ENCODE peak calls at places on chromosomes 7 and 10, in eight cellular contexts. H is CD4-positive, alpha-beta T cell; N is esophagus squamous epithelium; I is T-helper 17 cell; Z is psoas muscle; L is fibroblast of lung; B is left lung; R is heart left ventricle. O is an unnamed sample. For H3K9me3, the result is how much of the 10 kb centered on the place peaks cover.

GRCh38 chr7:116705419-116705818 is 33.4 kb downstream of the MET start:
- DNase-seq in H (no peak), N (no peak), I (no peak), Z (no peak), L (no peak), B (no peak), R (no peak), O (no peak)

GRCh38 chr7:156578978-156579430 is 61.6 kb upstream of the RNF32 start:
- DNase-seq in H (no peak), N (no peak), I (no peak), Z (no peak), L (no peak), B (no peak), R (no peak), O (no peak)

GRCh38 chr10:30413996-30414576 is 19.9 kb upstream of the MAP3K8 start:
- DNase-seq in H (no peak), N (no peak), I (no peak), Z (no peak), L (peak), B (no peak), R (no peak), O (peak)

GRCh38 chr7:116393654-116394053 is 105.9 kb upstream of the CAV2 start:
- DNase-seq in H (no peak), N (no peak), I (no peak), Z (peak), L (no peak), B (no peak), R (peak), O (no peak)

GRCh38 chr10:21352886-21353285 is 172.6 kb downstream of the SKIDA1 start:
- DNase-seq in H (no peak), N (no peak), I (no peak), Z (no peak), L (no peak), B (no peak), R (no peak), O (no peak)

GRCh38 chr10:76117949-76118348 is 686.5 kb downstream of the LRMDA start:
- DNase-seq in H (no peak), N (no peak), I (no peak), Z (no peak), L (peak), B (no peak), R (no peak), O (no peak)

GRCh38 chr7:74262639-74263398 is 8.6 kb upstream of the RFC2 start:
- DNase-seq in H (no peak), N (no peak), I (no peak), Z (no peak), L (no peak), B (no peak), R (no peak), O (no peak)

GRCh38 chr7:142855756-142856564 is 1.1 kb downstream of the EPHB6 start:
- DNase-seq in H (no peak), N (no peak), I (no peak), Z (peak), L (peak), B (peak), R (peak), O (no peak)

GRCh38 chr10:6008497-6009142 is 31.3 kb upstream of the IL15RA start:
- DNase-seq in H (no peak), N (no peak), I (no peak), Z (no peak), L (no peak), B (no peak), R (no peak), O (no peak)

GRCh38 chr10:103603382-103603781 is 109.9 kb downstream of the NEURL1 start:
- DNase-seq in H (no peak), N (no peak), I (no peak), Z (no peak), L (no peak), B (no peak), R (no peak), O (no peak)

GRCh38 chr10:5814110-5815107 is 1.2 kb upstream of the GDI2 start:
- DNase-seq in H (no peak), N (no peak), I (no peak), Z (no peak), L (peak), B (no peak), R (no peak), O (peak)

GRCh38 chr10:95445223-95445836 is 115.8 kb downstream of the SORBS1 start:
- DNase-seq in H (no peak), N (no peak), I (no peak), Z (peak), L (peak), B (peak), R (peak), O (peak)

GRCh38 chr10:122342293-122343134 is 32.0 kb upstream of the PLEKHA1 start:
- DNase-seq in H (peak), N (no peak), I (peak), Z (no peak), L (peak), B (no peak), R (no peak), O (peak)

GRCh38 chr7:2521952-2522591 is 2.5 kb downstream of the LFNG start:
- DNase-seq in H (peak), N (no peak), I (peak), Z (peak), L (peak), B (peak), R (peak), O (no peak)

GRCh38 chr7:30206466-30206865 is 71.7 kb downstream of the MTURN start:
- DNase-seq in H (no peak), N (no peak), I (no peak), Z (no peak), L (peak), B (no peak), R (no peak), O (no peak)

GRCh38 chr10:6699336-6699735 is 119.3 kb upstream of the PRKCQ start:
- DNase-seq in H (no peak), N (no peak), I (no peak), Z (no peak), L (no peak), B (no peak), R (no peak), O (no peak)

GRCh38 chr7:32941996-32942782 is 15.1 kb upstream of the FKBP9 start:
- DNase-seq in H (peak), N (no peak), I (peak), Z (peak), L (peak), B (peak), R (peak), O (peak)

DNA sequence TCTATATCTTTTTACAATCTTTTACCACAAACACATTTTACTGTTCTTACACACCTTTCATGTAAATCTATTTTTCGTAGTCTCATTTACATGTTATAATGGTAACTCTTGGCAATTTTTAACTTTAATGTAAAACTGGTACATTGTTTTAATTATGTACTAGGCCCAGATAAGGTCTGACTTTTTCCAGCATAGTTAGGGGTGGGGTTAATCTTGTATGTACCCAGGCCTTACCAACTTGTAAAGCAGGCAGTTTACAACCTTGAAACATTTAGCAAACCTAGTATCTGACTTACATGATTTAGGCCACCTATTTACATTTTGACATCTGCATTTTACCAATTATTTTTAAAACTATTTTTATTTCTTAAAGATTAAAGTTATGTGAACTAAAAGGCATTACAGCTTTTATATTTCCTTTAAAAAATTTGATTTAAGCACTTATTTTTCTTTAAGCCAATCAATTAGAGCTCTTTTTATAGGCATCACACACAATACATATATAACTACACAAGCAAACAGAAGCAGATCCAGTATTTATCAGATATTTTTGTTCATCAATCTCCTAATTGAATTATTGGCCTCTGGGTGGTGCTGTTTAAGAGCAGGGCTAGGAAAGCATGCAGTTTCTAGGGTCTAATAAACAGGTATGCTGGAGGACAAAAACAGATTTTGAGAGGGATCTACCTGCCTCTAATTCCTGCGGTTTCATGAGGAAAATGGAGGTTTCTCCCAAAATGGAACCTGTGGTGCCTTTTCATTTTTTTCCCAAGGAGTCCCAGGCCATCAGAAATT is 19.7 kb upstream of the CROT start:
- DNase-seq in H (no peak), N (no peak), I (no peak), Z (no peak), L (no peak), B (no peak), R (no peak), O (no peak)
- H3K9me3 ChIP-seq in H (under half), N (under half), I (under half), Z (under half), L (under half), B (half or more), R (under half), O (under half)

GRCh38 chr7:6675807-6676405 is 30.8 kb downstream of the ZNF12 start:
- DNase-seq in H (no peak), N (no peak), I (no peak), Z (no peak), L (no peak), B (no peak), R (no peak), O (no peak)

GRCh38 chr7:6680146-6680545 is 26.6 kb downstream of the ZNF12 start:
- DNase-seq in H (no peak), N (no peak), I (no peak), Z (no peak), L (no peak), B (no peak), R (no peak), O (no peak)
- H3K9me3 ChIP-seq in H (half or more), N (half or more), I (under half), Z (half or more), L (under half), B (half or more), R (under half), O (under half)

GRCh38 chr10:42519761-42520460 is 118.5 kb downstream of the ZNF33B start:
- DNase-seq in H (no peak), N (no peak), I (no peak), Z (no peak), L (no peak), B (no peak), R (no peak), O (no peak)

GRCh38 chr10:42523098-42523497 is 115.3 kb downstream of the ZNF33B start:
- DNase-seq in H (no peak), N (no peak), I (no peak), Z (no peak), L (no peak), B (no peak), R (no peak), O (no peak)

GRCh38 chr10:42513921-42514320 is 124.4 kb downstream of the ZNF33B start:
- DNase-seq in H (no peak), N (no peak), I (no peak), Z (no peak), L (no peak), B (no peak), R (no peak), O (no peak)

DNA sequence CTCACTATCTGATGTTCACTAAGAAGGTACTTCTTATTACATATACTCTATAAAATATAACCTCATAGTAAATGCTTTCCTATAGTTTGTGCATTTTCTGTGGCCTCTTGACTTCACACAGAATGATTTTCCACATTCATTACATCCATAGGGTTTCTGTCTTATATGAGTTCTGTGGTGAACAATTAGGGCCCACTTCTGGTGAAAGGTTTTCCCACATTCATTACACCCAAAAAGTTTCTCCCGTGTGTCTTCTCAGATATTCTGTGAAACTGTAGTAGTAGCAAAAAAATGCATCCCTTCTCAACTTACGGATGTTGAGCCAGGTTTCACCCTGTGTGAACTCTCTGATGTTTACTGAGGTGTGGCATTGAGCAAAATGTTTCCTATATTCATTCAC is 119.3 kb downstream of the ZNF33B start:
- DNase-seq in H (no peak), N (no peak), I (no peak), Z (no peak), L (no peak), B (no peak), R (no peak), O (no peak)
- H3K9me3 ChIP-seq in H (half or more), N (half or more), I (under half), Z (half or more), L (under half), B (half or more), R (under half), O (half or more)

DNA sequence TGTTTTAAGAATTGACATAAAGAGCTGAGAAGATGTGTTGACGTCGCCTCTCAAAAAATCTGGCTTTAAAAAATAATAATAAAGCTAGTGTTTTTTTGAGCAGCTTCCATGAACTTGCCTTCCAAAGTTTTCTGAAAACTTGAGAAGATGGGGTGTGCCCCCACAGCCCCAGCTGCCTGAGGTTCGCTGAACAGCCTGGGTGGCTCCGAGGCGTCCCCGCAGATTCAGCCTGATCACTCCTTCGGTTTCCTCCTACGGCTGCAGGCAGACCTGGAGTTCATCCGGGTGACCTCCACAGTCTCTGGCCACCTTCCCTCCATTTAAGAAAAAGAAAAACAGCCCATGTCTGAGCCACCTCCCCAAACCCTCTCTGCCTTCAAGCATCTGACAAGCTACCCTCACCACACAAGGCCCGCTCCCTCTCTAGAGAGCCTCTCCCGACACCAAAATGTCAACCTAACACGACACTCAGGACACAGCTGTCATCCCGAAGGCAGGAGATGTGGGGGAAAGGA is 177.8 kb downstream of the PTPRN2 start:
- DNase-seq in H (no peak), N (no peak), I (no peak), Z (no peak), L (no peak), B (no peak), R (no peak), O (no peak)
- H3K9me3 ChIP-seq in H (under half), N (under half), I (under half), Z (under half), L (under half), B (under half), R (under half), O (under half)

GRCh38 chr7:157762824-157763223 is 426.0 kb downstream of the DNAJB6 start:
- DNase-seq in H (no peak), N (no peak), I (no peak), Z (no peak), L (no peak), B (no peak), R (no peak), O (no peak)
- H3K9me3 ChIP-seq in H (under half), N (under half), I (under half), Z (under half), L (under half), B (under half), R (under half), O (under half)

DNA sequence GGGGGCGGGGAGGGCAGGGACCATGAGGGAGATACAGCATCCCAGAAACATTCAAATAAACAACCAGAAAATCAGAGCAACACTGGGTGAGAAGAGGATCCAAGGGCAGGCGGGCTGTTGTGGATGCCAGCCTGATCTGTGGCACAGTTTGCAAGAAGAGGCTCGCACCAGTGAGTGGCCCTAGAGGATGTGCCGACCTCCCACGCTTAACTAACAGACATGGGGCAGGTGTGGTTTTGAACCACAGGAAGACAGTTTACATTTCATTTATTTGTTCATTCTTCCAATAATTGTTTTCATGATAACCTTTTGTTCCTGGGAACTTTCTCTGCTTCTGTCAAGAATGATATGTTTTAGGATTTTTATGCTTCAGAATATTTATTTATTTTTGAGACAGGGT is 115.6 kb downstream of the ZNF248 start:
- DNase-seq in H (no peak), N (no peak), I (no peak), Z (no peak), L (no peak), B (no peak), R (no peak), O (no peak)
- H3K9me3 ChIP-seq in H (under half), N (under half), I (under half), Z (under half), L (under half), B (under half), R (under half), O (under half)

GRCh38 chr10:129848571-129849451 is 115.3 kb downstream of the EBF3 start:
- DNase-seq in H (no peak), N (no peak), I (no peak), Z (no peak), L (no peak), B (no peak), R (no peak), O (no peak)
- H3K9me3 ChIP-seq in H (under half), N (under half), I (under half), Z (under half), L (under half), B (under half), R (under half), O (under half)

DNA sequence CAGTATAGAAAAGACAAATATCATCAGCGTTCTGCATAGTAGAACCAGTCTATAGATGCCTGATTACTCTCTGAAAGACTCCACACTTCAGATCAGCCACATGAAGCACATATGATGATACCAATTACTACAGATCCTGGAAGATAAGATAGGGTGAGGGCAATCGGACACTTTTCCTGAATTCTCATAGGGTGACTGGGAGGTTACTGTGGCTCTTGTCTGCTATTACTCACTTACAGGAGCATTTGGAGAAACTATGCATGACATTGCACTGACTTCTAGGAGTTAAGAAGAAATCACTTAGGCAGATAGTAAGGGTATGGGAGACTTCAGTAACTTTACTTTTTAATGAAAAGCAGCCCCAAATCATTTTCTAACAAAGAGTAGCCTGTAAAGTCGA is 1140.9 kb downstream of the XPNPEP1 start:
- DNase-seq in H (no peak), N (no peak), I (no peak), Z (no peak), L (peak), B (no peak), R (no peak), O (no peak)
- H3K9me3 ChIP-seq in H (under half), N (under half), I (under half), Z (under half), L (under half), B (under half), R (under half), O (under half)

GRCh38 chr10:131391991-131392390 is 80.5 kb upstream of the TCERG1L start:
- DNase-seq in H (no peak), N (no peak), I (no peak), Z (no peak), L (no peak), B (no peak), R (no peak), O (no peak)
- H3K9me3 ChIP-seq in H (under half), N (under half), I (under half), Z (under half), L (under half), B (under half), R (under half), O (under half)